ENCODE peak calls at places on chromosomes 2 and 18, in ten cellular contexts. T, N, E, Q, H, Y, K, J, B and S are unnamed samples.

GRCh38 chr2:101806123-101806522 is 108.6 kb downstream of the MAP4K4 start:
- DNase-seq in Q (no peak), J (peak), T (peak), B (peak), H (peak), Y (no peak), N (no peak), K (no peak), E (peak), S (peak)

GRCh38 chr2:225526731-225527427 is 127.4 kb downstream of the NYAP2 start:
- DNase-seq in N (no peak), E (no peak), Y (no peak), B (no peak), J (no peak), T (no peak), H (no peak), K (no peak), Q (no peak), S (no peak)

GRCh38 chr18:48547456-48548403 is 8.9 kb downstream of the CTIF start:
- DNase-seq in H (peak), K (no peak), E (peak), J (peak), Y (no peak), T (no peak), N (no peak), Q (peak), B (peak), S (peak)

GRCh38 chr2:44772131-44772530 is 169.4 kb upstream of the SIX3 start:
- DNase-seq in K (no peak), J (no peak), E (no peak), Q (no peak), T (no peak), Y (no peak), H (no peak), N (no peak), B (no peak), S (no peak)

GRCh38 chr2:185919155-185919554 is 180.6 kb downstream of the FSIP2 start:
- DNase-seq in N (no peak), B (no peak), E (peak), H (peak), T (no peak), J (peak), K (no peak), Y (no peak), Q (no peak), S (peak)

GRCh38 chr2:150141241-150142001 is 346.0 kb downstream of the RND3 start:
- DNase-seq in E (peak), T (no peak), H (peak), Q (no peak), J (peak), K (no peak), Y (no peak), N (no peak), B (no peak), S (peak)

GRCh38 chr2:83217862-83218261 is 1241.2 kb downstream of the SUCLG1 start:
- DNase-seq in E (no peak), K (no peak), Q (no peak), B (no peak), T (no peak), J (no peak), H (no peak), N (no peak), Y (no peak), S (no peak)

GRCh38 chr2:215277942-215278341 is 33.9 kb upstream of the ATIC start:
- DNase-seq in Y (no peak), J (peak), E (peak), K (no peak), H (no peak), B (no peak), T (no peak), N (no peak), Q (no peak), S (peak)

GRCh38 chr2:55490554-55490953 is 29.0 kb upstream of the CFAP36 start:
- DNase-seq in B (peak), E (peak), T (no peak), Q (no peak), N (no peak), Y (no peak), H (peak), J (peak), K (no peak), S (peak)

GRCh38 chr18:51391731-51392130 is 194.2 kb upstream of the MEX3C start:
- DNase-seq in B (no peak), Y (no peak), H (no peak), K (no peak), E (no peak), T (no peak), N (no peak), J (no peak), Q (no peak), S (no peak)

GRCh38 chr2:215436705-215437570 is 1.1 kb upstream of the FN1 start:
- DNase-seq in E (peak), H (peak), T (no peak), K (no peak), N (peak), Q (no peak), Y (no peak), J (peak), B (no peak), S (no peak)

GRCh38 chr2:171741189-171741588 is 53.9 kb downstream of the DYNC1I2 start:
- DNase-seq in Q (no peak), B (no peak), K (no peak), E (peak), Y (peak), H (peak), T (no peak), N (peak), J (peak), S (peak)

GRCh38 chr18:4586729-4587128 is 131.6 kb upstream of the DLGAP1 start:
- DNase-seq in Q (no peak), J (no peak), H (no peak), T (no peak), B (no peak), E (no peak), Y (no peak), N (no peak), K (no peak), S (no peak)

GRCh38 chr2:241150660-241151530 is 628 bp downstream of the PPP1R7 start:
- DNase-seq in T (no peak), Y (no peak), J (no peak), Q (no peak), E (peak), N (peak), K (no peak), B (no peak), H (peak), S (no peak)

GRCh38 chr2:96618599-96619283 is 19.4 kb downstream of the KANSL3 start:
- DNase-seq in E (no peak), Y (no peak), N (no peak), K (no peak), T (no peak), H (peak), J (peak), Q (peak), B (peak), S (no peak)

GRCh38 chr18:49630246-49630699 is 68.4 kb downstream of the LIPG start:
- DNase-seq in T (no peak), Y (no peak), H (peak), N (no peak), K (no peak), B (no peak), J (no peak), E (no peak), Q (no peak), S (no peak)

GRCh38 chr2:148876589-148877402 is 1.8 kb downstream of the KIF5C start:
- DNase-seq in J (no peak), K (peak), B (no peak), Y (no peak), E (peak), Q (no peak), T (peak), H (no peak), N (no peak), S (no peak)

GRCh38 chr2:234368861-234369261 is 128.0 kb downstream of the ARL4C start:
- DNase-seq in B (no peak), J (peak), K (no peak), Y (no peak), Q (no peak), T (no peak), N (no peak), E (peak), H (peak), S (peak)

GRCh38 chr18:1438458-1438910 is 533.8 kb downstream of the ADCYAP1 start:
- DNase-seq in Y (no peak), N (no peak), H (no peak), E (no peak), T (no peak), Q (no peak), J (no peak), K (no peak), B (no peak), S (peak)

GRCh38 chr2:96537734-96538486 is 1.4 kb downstream of the ARID5A start:
- DNase-seq in Q (no peak), H (no peak), Y (peak), J (no peak), T (peak), K (peak), N (peak), E (no peak), B (no peak), S (no peak)

GRCh38 chr2:178478442-178479274 is at the start of gene FKBP7:
- DNase-seq in N (peak), Y (peak), T (peak), J (peak), B (peak), E (peak), H (peak), Q (peak), K (peak), S (peak)

GRCh38 chr2:69138247-69138754 is 125.3 kb downstream of the ANTXR1 start:
- DNase-seq in K (no peak), H (peak), Q (no peak), J (peak), T (no peak), N (no peak), E (peak), Y (no peak), B (peak), S (peak)

GRCh38 chr18:73831688-73832087 is 315.9 kb downstream of the FBXO15 start:
- DNase-seq in H (no peak), Q (no peak), Y (no peak), N (no peak), J (no peak), B (no peak), K (no peak), T (no peak), E (no peak), S (no peak)

GRCh38 chr18:41391616-41392610 is 563.1 kb upstream of the PIK3C3 start:
- DNase-seq in H (peak), K (no peak), Y (no peak), T (no peak), J (peak), N (peak), B (peak), E (peak), Q (no peak), S (peak)

GRCh38 chr2:110820128-110820527 is 87.8 kb downstream of the ACOXL start:
- DNase-seq in Y (no peak), N (peak), B (no peak), H (no peak), E (no peak), T (no peak), K (no peak), J (no peak), Q (no peak), S (no peak)

GRCh38 chr2:215419769-215420470 is 15.9 kb downstream of the FN1 start:
- DNase-seq in K (no peak), N (no peak), T (no peak), Q (no peak), J (no peak), E (no peak), H (no peak), Y (no peak), B (no peak), S (no peak)

GRCh38 chr18:78685250-78685979 is 294.2 kb upstream of the SALL3 start:
- DNase-seq in J (no peak), E (no peak), Q (no peak), T (no peak), B (no peak), Y (no peak), K (no peak), H (no peak), N (no peak), S (no peak)

GRCh38 chr2:224178085-224178484 is 139.0 kb upstream of the SERPINE2 start:
- DNase-seq in E (no peak), J (peak), H (no peak), B (no peak), Y (no peak), K (no peak), Q (no peak), T (no peak), N (no peak), S (no peak)

GRCh38 chr2:159137511-159138101 is 148.9 kb downstream of the WDSUB1 start:
- DNase-seq in H (peak), E (peak), K (no peak), Y (no peak), Q (no peak), J (peak), T (no peak), N (no peak), B (no peak), S (no peak)

GRCh38 chr18:34801769-34802168 is 91.7 kb downstream of the DTNA start:
- DNase-seq in J (peak), K (no peak), E (peak), H (peak), N (no peak), B (peak), Q (no peak), Y (no peak), T (no peak), S (peak)

GRCh38 chr2:134558208-134558890 is 160.5 kb downstream of the TMEM163 start:
- DNase-seq in E (no peak), Q (no peak), J (no peak), K (no peak), H (no peak), T (no peak), N (no peak), Y (no peak), B (no peak), S (no peak)

GRCh38 chr2:74566423-74567085 is 12.0 kb downstream of the DOK1 start:
- DNase-seq in Q (peak), B (peak), Y (no peak), H (peak), T (no peak), E (peak), J (peak), K (no peak), N (no peak), S (peak)

GRCh38 chr2:68769586-68770270 is 35.1 kb downstream of the ARHGAP25 start:
- DNase-seq in J (no peak), H (no peak), Y (no peak), E (peak), T (no peak), K (no peak), Q (no peak), N (no peak), B (no peak), S (peak)

GRCh38 chr2:236338495-236339184 is 74.4 kb upstream of the ASB18 start:
- DNase-seq in N (no peak), Q (no peak), J (peak), H (no peak), B (no peak), K (no peak), T (no peak), Y (no peak), E (no peak), S (peak)

GRCh38 chr2:218839430-218839829 is 7.8 kb upstream of the PRKAG3 start:
- DNase-seq in N (no peak), K (no peak), Q (peak), T (no peak), B (peak), E (peak), J (peak), H (peak), Y (no peak), S (no peak)

GRCh38 chr2:35821675-35822074 is 533.9 kb upstream of the CRIM1 start:
- DNase-seq in N (no peak), K (no peak), B (no peak), Q (no peak), Y (no peak), H (no peak), J (no peak), T (no peak), E (no peak), S (no peak)

GRCh38 chr2:223058952-223059716 is 7.1 kb downstream of the KCNE4 start:
- DNase-seq in B (no peak), Y (no peak), N (no peak), H (peak), K (no peak), J (peak), Q (no peak), T (no peak), E (no peak), S (no peak)